ENCODE peak calls at places on chromosomes 7 and 10, in five cellular contexts. One of them, this sample, is unnamed.
A peak's percentile ranks its signal among the peaks of the same experiment; 100 is the strongest.

GRCh38 chr7:5702876-5703571 is 78.4 kb downstream of the RNF216 start:
- DNase-seq in GM12864: no peak
- DNase-seq in brain microvascular endothelial cell: peak; percentile 31
- DNase-seq in A673: no peak
- DNase-seq in fibroblast of pulmonary artery: no peak
- DNase-seq in this sample: no peak

GRCh38 chr10:132329565-132330485 is 2.2 kb upstream of the LRRC27 start:
- DNase-seq in GM12864: no peak
- DNase-seq in brain microvascular endothelial cell: peak; percentile 52
- DNase-seq in A673: peak; percentile 86
- DNase-seq in fibroblast of pulmonary artery: peak; percentile 63
- DNase-seq in this sample: peak; percentile 64

GRCh38 chr7:8176370-8177081 is 85.4 kb downstream of the ICA1 start:
- DNase-seq in GM12864: peak; percentile 85
- DNase-seq in brain microvascular endothelial cell: no peak
- DNase-seq in A673: no peak
- DNase-seq in fibroblast of pulmonary artery: no peak
- DNase-seq in this sample: peak; percentile 94

GRCh38 chr7:99560834-99561734 is 2.6 kb downstream of the ZNF655 start:
- DNase-seq in GM12864: no peak
- DNase-seq in brain microvascular endothelial cell: no peak
- DNase-seq in A673: no peak
- DNase-seq in fibroblast of pulmonary artery: no peak
- DNase-seq in this sample: no peak

GRCh38 chr10:44990302-44990655 is 10.4 kb upstream of the ZNF22 start:
- DNase-seq in GM12864: no peak
- DNase-seq in brain microvascular endothelial cell: no peak
- DNase-seq in A673: peak; percentile 23
- DNase-seq in fibroblast of pulmonary artery: no peak
- DNase-seq in this sample: no peak

GRCh38 chr10:88934900-88935672 is 17.5 kb downstream of the ACTA2 start:
- DNase-seq in GM12864: peak; percentile 78
- DNase-seq in brain microvascular endothelial cell: peak; percentile 59
- DNase-seq in A673: peak; percentile 86
- DNase-seq in fibroblast of pulmonary artery: peak; percentile 90
- DNase-seq in this sample: peak; percentile 92

GRCh38 chr7:4631664-4632171 is 50.4 kb upstream of the FOXK1 start:
- DNase-seq in GM12864: no peak
- DNase-seq in brain microvascular endothelial cell: peak; percentile 84
- DNase-seq in A673: peak; percentile 84
- DNase-seq in fibroblast of pulmonary artery: peak; percentile 95
- DNase-seq in this sample: no peak

GRCh38 chr7:117323877-117324699 is 1.2 kb upstream of the WNT2 start:
- DNase-seq in GM12864: no peak
- DNase-seq in brain microvascular endothelial cell: peak; percentile 37
- DNase-seq in A673: peak; percentile 21
- DNase-seq in fibroblast of pulmonary artery: peak; percentile 57
- DNase-seq in this sample: peak; percentile 24

GRCh38 chr7:143892527-143893300 is 9.3 kb downstream of the TCAF1 start:
- DNase-seq in GM12864: no peak
- DNase-seq in brain microvascular endothelial cell: peak; percentile 58
- DNase-seq in A673: peak; percentile 86
- DNase-seq in fibroblast of pulmonary artery: peak; percentile 43
- DNase-seq in this sample: peak; percentile 65

GRCh38 chr7:45574521-45575500 is 643 bp downstream of the ADCY1 start:
- DNase-seq in GM12864: no peak
- DNase-seq in brain microvascular endothelial cell: peak; percentile 14
- DNase-seq in A673: peak; percentile 47
- DNase-seq in fibroblast of pulmonary artery: peak; percentile 42
- DNase-seq in this sample: peak; percentile 72

GRCh38 chr10:93287775-93288174 is 194.4 kb downstream of the MYOF start:
- DNase-seq in GM12864: no peak
- DNase-seq in brain microvascular endothelial cell: no peak
- DNase-seq in A673: no peak
- DNase-seq in fibroblast of pulmonary artery: no peak
- DNase-seq in this sample: no peak

GRCh38 chr10:13765641-13766341 is 179.0 kb downstream of the PRPF18 start:
- DNase-seq in GM12864: no peak
- DNase-seq in brain microvascular endothelial cell: no peak
- DNase-seq in A673: no peak
- DNase-seq in fibroblast of pulmonary artery: no peak
- DNase-seq in this sample: no peak

GRCh38 chr7:31114593-31115343 is 62.7 kb downstream of the ADCYAP1R1 start:
- DNase-seq in GM12864: no peak
- DNase-seq in brain microvascular endothelial cell: peak; percentile 54
- DNase-seq in A673: peak; percentile 26
- DNase-seq in fibroblast of pulmonary artery: peak; percentile 62
- DNase-seq in this sample: peak; percentile 36

GRCh38 chr7:100602889-100603696 is 930 bp downstream of the PCOLCE start:
- DNase-seq in GM12864: no peak
- DNase-seq in brain microvascular endothelial cell: peak; percentile 43
- DNase-seq in A673: peak; percentile 80
- DNase-seq in fibroblast of pulmonary artery: peak; percentile 73
- DNase-seq in this sample: no peak

GRCh38 chr7:121397832-121398231 is 1.7 kb upstream of the FAM3C start:
- DNase-seq in GM12864: no peak
- DNase-seq in brain microvascular endothelial cell: no peak
- DNase-seq in A673: no peak
- DNase-seq in fibroblast of pulmonary artery: no peak
- DNase-seq in this sample: no peak

GRCh38 chr7:31146026-31146425 is 93.9 kb downstream of the ADCYAP1R1 start:
- DNase-seq in GM12864: no peak
- DNase-seq in brain microvascular endothelial cell: no peak
- DNase-seq in A673: no peak
- DNase-seq in fibroblast of pulmonary artery: no peak
- DNase-seq in this sample: no peak

GRCh38 chr10:101289541-101289940 is 60.3 kb upstream of the LBX1 start:
- DNase-seq in GM12864: no peak
- DNase-seq in brain microvascular endothelial cell: no peak
- DNase-seq in A673: no peak
- DNase-seq in fibroblast of pulmonary artery: no peak
- DNase-seq in this sample: no peak

GRCh38 chr7:104230606-104231005 is 22.8 kb upstream of the ORC5 start:
- DNase-seq in GM12864: no peak
- DNase-seq in brain microvascular endothelial cell: no peak
- DNase-seq in A673: peak; percentile 31
- DNase-seq in fibroblast of pulmonary artery: peak; percentile 82
- DNase-seq in this sample: no peak

GRCh38 chr10:47094126-47094525 is 182.9 kb downstream of the PTPN20 start:
- DNase-seq in GM12864: no peak
- DNase-seq in brain microvascular endothelial cell: no peak
- DNase-seq in A673: no peak
- DNase-seq in fibroblast of pulmonary artery: no peak
- DNase-seq in this sample: no peak

GRCh38 chr7:11213246-11213645 is 239.6 kb downstream of the PHF14 start:
- DNase-seq in GM12864: no peak
- DNase-seq in brain microvascular endothelial cell: no peak
- DNase-seq in A673: no peak
- DNase-seq in fibroblast of pulmonary artery: no peak
- DNase-seq in this sample: no peak

GRCh38 chr10:20858292-20859124 is 38.6 kb downstream of the NEBL start:
- DNase-seq in GM12864: no peak
- DNase-seq in brain microvascular endothelial cell: no peak
- DNase-seq in A673: peak; percentile 62
- DNase-seq in fibroblast of pulmonary artery: peak; percentile 78
- DNase-seq in this sample: peak; percentile 15

GRCh38 chr10:80552151-80552646 is 14.5 kb downstream of the SH2D4B start:
- DNase-seq in GM12864: no peak
- DNase-seq in brain microvascular endothelial cell: no peak
- DNase-seq in A673: no peak
- DNase-seq in fibroblast of pulmonary artery: no peak
- DNase-seq in this sample: no peak

GRCh38 chr7:158680754-158681153 is 23.9 kb downstream of the NCAPG2 start:
- DNase-seq in GM12864: no peak
- DNase-seq in brain microvascular endothelial cell: no peak
- DNase-seq in A673: no peak
- DNase-seq in fibroblast of pulmonary artery: no peak
- DNase-seq in this sample: no peak

GRCh38 chr7:83984076-83984475 is 210.5 kb downstream of the SEMA3A start:
- DNase-seq in GM12864: no peak
- DNase-seq in brain microvascular endothelial cell: no peak
- DNase-seq in A673: no peak
- DNase-seq in fibroblast of pulmonary artery: no peak
- DNase-seq in this sample: no peak

GRCh38 chr10:117663750-117664149 is 121.2 kb downstream of the EMX2 start:
- DNase-seq in GM12864: peak; percentile 72
- DNase-seq in brain microvascular endothelial cell: peak; percentile 92
- DNase-seq in A673: no peak
- DNase-seq in fibroblast of pulmonary artery: peak; percentile 33
- DNase-seq in this sample: peak; percentile 93

GRCh38 chr10:61810263-61810662 is 91.2 kb upstream of the ARID5B start:
- DNase-seq in GM12864: no peak
- DNase-seq in brain microvascular endothelial cell: no peak
- DNase-seq in A673: no peak
- DNase-seq in fibroblast of pulmonary artery: no peak
- DNase-seq in this sample: no peak

GRCh38 chr10:122130474-122131110 is 140.5 kb upstream of the BTBD16 start:
- DNase-seq in GM12864: no peak
- DNase-seq in brain microvascular endothelial cell: no peak
- DNase-seq in A673: no peak
- DNase-seq in fibroblast of pulmonary artery: no peak
- DNase-seq in this sample: no peak

GRCh38 chr10:122124808-122125207 is 135.8 kb downstream of the TACC2 start:
- DNase-seq in GM12864: no peak
- DNase-seq in brain microvascular endothelial cell: no peak
- DNase-seq in A673: no peak
- DNase-seq in fibroblast of pulmonary artery: no peak
- DNase-seq in this sample: no peak

GRCh38 chr10:122127943-122128342 is 139.0 kb downstream of the TACC2 start:
- DNase-seq in GM12864: no peak
- DNase-seq in brain microvascular endothelial cell: peak; percentile 69
- DNase-seq in A673: no peak
- DNase-seq in fibroblast of pulmonary artery: no peak
- DNase-seq in this sample: no peak

GRCh38 chr10:122126763-122127659 is 138.0 kb downstream of the TACC2 start:
- DNase-seq in GM12864: no peak
- DNase-seq in brain microvascular endothelial cell: peak; percentile 89
- DNase-seq in A673: no peak
- DNase-seq in fibroblast of pulmonary artery: peak; percentile 90
- DNase-seq in this sample: no peak

DNA sequence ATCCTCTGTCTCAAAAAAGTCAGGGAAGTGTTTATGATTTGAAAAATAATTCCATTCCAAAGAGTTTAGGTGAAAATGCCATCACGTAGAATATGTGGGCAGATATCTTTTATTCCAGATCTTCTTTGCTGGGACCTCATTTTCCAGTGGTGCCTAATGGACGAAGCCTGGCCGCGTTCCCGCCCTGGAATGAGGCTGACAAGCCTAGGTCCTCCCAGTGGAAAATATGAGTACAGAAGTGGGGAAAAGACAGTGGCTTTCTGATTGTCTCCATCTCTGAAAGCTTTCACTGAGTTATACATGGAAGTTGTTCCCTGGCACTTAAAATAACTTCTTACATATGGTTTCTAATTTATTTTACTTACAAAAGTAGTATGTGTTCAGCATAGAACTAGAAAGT is 139.4 kb downstream of the TACC2 start:
- DNase-seq in GM12864: no peak
- DNase-seq in brain microvascular endothelial cell: no peak
- DNase-seq in A673: no peak
- DNase-seq in fibroblast of pulmonary artery: peak; percentile 57
- DNase-seq in this sample: no peak
- TF ChIP-seq CTCF in GM12864: no peak
- TF ChIP-seq CTCF in brain microvascular endothelial cell: peak; percentile 20
- TF ChIP-seq CTCF in A673: no peak
- TF ChIP-seq CTCF in fibroblast of pulmonary artery: peak; percentile 17
- TF ChIP-seq CTCF in this sample: no peak

DNA sequence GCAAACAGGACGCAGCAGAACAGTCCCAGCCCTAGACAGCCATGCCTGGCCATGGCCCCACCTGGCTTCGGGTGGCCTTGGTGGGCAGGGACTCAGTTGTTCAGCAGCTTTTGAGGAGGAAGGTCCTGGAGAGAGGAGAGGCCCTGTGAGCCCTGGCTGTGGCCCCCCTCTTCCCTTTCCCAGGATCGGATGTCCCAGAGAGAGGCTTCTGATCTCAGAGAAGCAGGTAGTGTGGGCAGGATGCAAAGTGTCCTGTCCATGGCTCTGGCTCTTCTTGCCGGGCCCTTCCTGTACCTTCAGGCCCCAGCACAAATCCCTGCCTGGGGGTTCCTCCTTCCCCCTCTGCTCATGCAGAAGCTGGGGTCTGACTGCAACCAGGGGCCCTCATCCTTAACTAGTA is 1.6 kb downstream of the PRRT4 start:
- DNase-seq in GM12864: no peak
- DNase-seq in brain microvascular endothelial cell: no peak
- DNase-seq in A673: no peak
- DNase-seq in fibroblast of pulmonary artery: no peak
- DNase-seq in this sample: no peak
- H3K4me3 ChIP-seq in GM12864: no peak overlapping the region
- H3K4me3 ChIP-seq in brain microvascular endothelial cell: no peak overlapping the region
- H3K4me3 ChIP-seq in A673: peak overlapping the region; percentile 81
- H3K4me3 ChIP-seq in fibroblast of pulmonary artery: no peak overlapping the region
- H3K4me3 ChIP-seq in this sample: no peak overlapping the region

GRCh38 chr7:148624735-148625134 is 34.2 kb downstream of the C7orf33 start:
- DNase-seq in GM12864: no peak
- DNase-seq in brain microvascular endothelial cell: no peak
- DNase-seq in A673: no peak
- DNase-seq in fibroblast of pulmonary artery: no peak
- DNase-seq in this sample: no peak

GRCh38 chr7:148625342-148625741 is 34.8 kb downstream of the C7orf33 start:
- DNase-seq in GM12864: no peak
- DNase-seq in brain microvascular endothelial cell: no peak
- DNase-seq in A673: peak; percentile 21
- DNase-seq in fibroblast of pulmonary artery: no peak
- DNase-seq in this sample: no peak

GRCh38 chr7:148623586-148624282 is 33.2 kb downstream of the C7orf33 start:
- DNase-seq in GM12864: no peak
- DNase-seq in brain microvascular endothelial cell: peak; percentile 20
- DNase-seq in A673: no peak
- DNase-seq in fibroblast of pulmonary artery: peak; percentile 26
- DNase-seq in this sample: no peak

GRCh38 chr7:148628011-148628410 is 37.4 kb downstream of the C7orf33 start:
- DNase-seq in GM12864: no peak
- DNase-seq in brain microvascular endothelial cell: no peak
- DNase-seq in A673: no peak
- DNase-seq in fibroblast of pulmonary artery: no peak
- DNase-seq in this sample: no peak

DNA sequence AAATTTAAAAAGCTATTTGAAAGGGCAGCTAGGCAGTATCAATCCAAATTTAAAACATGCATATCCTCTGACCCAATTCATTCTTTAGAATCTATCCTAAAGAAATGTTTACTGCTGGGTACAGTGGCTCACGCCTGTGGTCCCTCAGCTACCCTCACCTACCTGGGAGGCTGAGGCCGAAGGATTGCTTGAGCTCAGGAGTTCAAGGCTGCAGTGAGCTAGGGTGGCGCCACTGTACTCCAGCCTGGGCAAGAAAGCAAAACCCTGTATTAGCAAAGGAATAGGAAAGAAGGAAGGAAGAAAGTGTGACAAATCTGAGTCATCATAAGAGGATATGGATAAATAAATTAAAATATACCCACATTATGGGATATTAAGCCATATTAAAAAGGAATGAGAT is 36.3 kb downstream of the C7orf33 start:
- DNase-seq in GM12864: no peak
- DNase-seq in brain microvascular endothelial cell: no peak
- DNase-seq in A673: no peak
- DNase-seq in fibroblast of pulmonary artery: no peak
- DNase-seq in this sample: no peak
- TF ChIP-seq CTCF in GM12864: no peak
- TF ChIP-seq CTCF in brain microvascular endothelial cell: peak; percentile 5
- TF ChIP-seq CTCF in A673: peak; percentile 28
- TF ChIP-seq CTCF in fibroblast of pulmonary artery: no peak
- TF ChIP-seq CTCF in this sample: no peak

GRCh38 chr10:15348579-15348978 is 22.5 kb downstream of the FAM171A1 start:
- DNase-seq in GM12864: no peak
- DNase-seq in brain microvascular endothelial cell: no peak
- DNase-seq in A673: no peak
- DNase-seq in fibroblast of pulmonary artery: peak; percentile 58
- DNase-seq in this sample: no peak
- H3K4me3 ChIP-seq in GM12864: no peak overlapping the region
- H3K4me3 ChIP-seq in brain microvascular endothelial cell: no peak overlapping the region
- H3K4me3 ChIP-seq in A673: no peak overlapping the region
- H3K4me3 ChIP-seq in fibroblast of pulmonary artery: peak overlapping the region; percentile 49
- H3K4me3 ChIP-seq in this sample: no peak overlapping the region

This sample was measured in GM12865.